ENCODE peak calls at places on chromosomes 13 and 19, in five cellular contexts. C, Y, P, H and D are unnamed samples. For H3K4me1, the result is how much of the 10 kb centered on the place peaks cover.

GRCh38 chr19:14113762-14114414 is 3.7 kb downstream of the PRKACA start:
- DNase-seq in C (no peak), Y (no peak), P (no peak), H (no peak), D (peak)

GRCh38 chr13:80824231-80824630 is 483.3 kb upstream of the SPRY2 start:
- DNase-seq in C (no peak), Y (no peak), P (peak), H (no peak), D (no peak)

GRCh38 chr13:46926856-46927625 is 30.2 kb upstream of the HTR2A start:
- DNase-seq in C (no peak), Y (no peak), P (no peak), H (no peak), D (no peak)

GRCh38 chr19:55676384-55676783 is 1.4 kb downstream of the EPN1 start:
- DNase-seq in C (no peak), Y (no peak), P (no peak), H (no peak), D (no peak)

GRCh38 chr19:35642312-35642711 is 767 bp downstream of the ETV2 start:
- DNase-seq in C (no peak), Y (no peak), P (no peak), H (no peak), D (no peak)

GRCh38 chr13:96294930-96295657 is 205.2 kb downstream of the HS6ST3 start:
- DNase-seq in C (peak), Y (no peak), P (no peak), H (no peak), D (no peak)

GRCh38 chr13:23695711-23696512 is 125.7 kb downstream of the TNFRSF19 start:
- DNase-seq in C (no peak), Y (no peak), P (no peak), H (no peak), D (peak)

GRCh38 chr19:38653028-38653571 is 5.7 kb downstream of the ACTN4 start:
- DNase-seq in C (no peak), Y (no peak), P (no peak), H (no peak), D (peak)

DNA sequence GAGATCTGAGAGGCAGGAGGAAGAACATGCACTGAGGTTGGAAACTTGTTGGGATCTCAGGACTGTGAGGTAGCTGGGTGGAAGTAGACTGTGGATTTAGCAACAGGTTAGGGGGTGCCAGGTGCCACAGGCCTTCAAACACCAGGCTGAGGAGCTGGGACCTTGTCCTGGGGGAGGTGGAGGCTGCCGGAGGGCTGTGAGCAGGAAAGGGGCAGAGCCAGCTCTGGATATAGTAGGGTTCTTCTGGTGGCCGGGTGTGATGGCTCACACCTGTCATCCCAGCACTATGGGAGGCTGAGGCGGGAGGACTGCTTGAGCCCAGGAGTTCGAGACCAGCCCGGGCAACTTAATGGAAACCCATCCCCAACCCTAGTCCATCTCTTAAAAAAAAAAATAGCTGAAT is 3.1 kb downstream of the FUZ start:
- DNase-seq in C (no peak), Y (no peak), P (no peak), H (no peak), D (no peak)
- H3K4me3 ChIP-seq in C (peak), Y (peak), P (no peak), H (no peak), D (no peak)

GRCh38 chr19:45451850-45452387 is 15.9 kb upstream of the FOSB start:
- DNase-seq in C (no peak), Y (no peak), P (no peak), H (no peak), D (no peak)
- H3K4me1 ChIP-seq in C (under half), Y (under half), P (under half), H (under half), D (under half)

GRCh38 chr13:106610511-106610910 is 42.6 kb upstream of the ARGLU1 start:
- DNase-seq in C (no peak), Y (no peak), P (no peak), H (no peak), D (no peak)
- H3K4me3 ChIP-seq in C (no peak), Y (no peak), P (no peak), H (no peak), D (no peak)

GRCh38 chr19:18491995-18492953 is 29.6 kb downstream of the ELL start:
- DNase-seq in C (no peak), Y (no peak), P (no peak), H (no peak), D (no peak)
- H3K4me1 ChIP-seq in C (under half), Y (under half), P (under half), H (under half), D (under half)

DNA sequence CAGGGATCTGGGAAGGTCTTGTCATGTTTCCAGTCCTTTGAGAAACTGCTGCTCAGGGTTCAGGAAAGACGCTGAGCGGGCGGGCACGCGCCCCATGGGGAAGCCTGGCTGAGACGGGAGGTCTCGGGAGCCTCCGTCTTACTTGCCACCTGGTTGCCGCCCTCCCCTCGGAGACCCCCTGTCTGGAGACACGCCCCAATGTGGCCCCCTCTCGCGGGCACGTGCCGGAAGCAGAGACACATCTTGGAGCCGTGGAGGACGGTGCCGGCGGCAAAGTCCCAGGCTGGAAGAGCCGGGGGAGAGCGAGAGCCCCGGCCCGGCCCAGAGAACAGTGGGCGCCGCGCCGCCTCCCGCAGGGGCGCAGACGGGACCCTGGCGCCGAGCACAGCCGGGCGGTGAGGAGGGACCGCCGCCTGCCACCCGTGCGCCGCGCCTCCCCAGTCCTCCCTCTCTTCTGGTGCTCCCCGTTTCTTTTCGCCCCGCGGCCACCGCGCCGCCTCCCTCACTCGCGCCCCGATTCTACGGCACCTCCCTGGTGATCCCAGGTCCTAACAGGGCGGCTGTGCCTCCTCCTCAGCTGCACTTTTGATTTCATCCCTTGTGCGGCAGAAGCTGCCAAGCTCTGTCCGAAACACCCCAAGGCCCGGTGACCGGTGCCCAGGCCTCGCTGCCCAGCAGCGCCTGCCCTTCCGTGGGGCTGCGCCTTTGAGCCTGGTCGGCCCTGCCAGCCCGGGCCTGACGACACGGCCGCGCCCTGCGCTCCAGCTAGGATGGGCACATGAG is 15.5 kb downstream of the GJB2 start:
- DNase-seq in C (no peak), Y (no peak), P (no peak), H (no peak), D (no peak)
- H3K4me3 ChIP-seq in C (no peak), Y (no peak), P (no peak), H (no peak), D (no peak)

DNA sequence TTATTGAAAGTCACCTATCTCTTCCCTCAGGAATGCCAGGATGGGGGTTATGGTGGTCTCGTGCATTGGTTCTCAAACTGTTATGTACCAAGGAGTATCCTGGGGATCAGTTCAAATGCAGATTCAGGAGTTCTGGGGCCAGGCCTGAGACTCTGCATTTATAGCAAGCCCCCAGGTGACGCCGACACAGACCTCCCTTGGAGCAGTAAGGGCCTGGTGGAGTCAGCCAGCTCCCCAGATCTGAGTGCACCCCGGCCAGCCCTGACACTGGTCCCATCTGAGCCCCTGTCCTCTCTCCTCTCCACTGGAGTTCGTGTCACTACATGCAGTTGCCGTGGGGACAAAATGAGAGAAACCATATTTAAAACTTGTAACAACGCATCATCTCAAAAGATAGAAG is 112.9 kb downstream of the COL4A2 start:
- DNase-seq in C (no peak), Y (no peak), P (no peak), H (no peak), D (no peak)
- H3K4me1 ChIP-seq in C (under half), Y (under half), P (under half), H (under half), D (under half)

GRCh38 chr19:45681391-45682015 is 10.2 kb downstream of the SNRPD2 start:
- DNase-seq in C (peak), Y (peak), P (peak), H (peak), D (peak)

GRCh38 chr19:45677351-45678230 is 9.6 kb downstream of the GIPR start:
- DNase-seq in C (peak), Y (peak), P (peak), H (peak), D (peak)

GRCh38 chr19:45676851-45677263 is 8.8 kb downstream of the GIPR start:
- DNase-seq in C (no peak), Y (no peak), P (no peak), H (no peak), D (peak)

GRCh38 chr19:45682908-45683307 is 8.8 kb downstream of the SNRPD2 start:
- DNase-seq in C (no peak), Y (no peak), P (no peak), H (no peak), D (no peak)

DNA sequence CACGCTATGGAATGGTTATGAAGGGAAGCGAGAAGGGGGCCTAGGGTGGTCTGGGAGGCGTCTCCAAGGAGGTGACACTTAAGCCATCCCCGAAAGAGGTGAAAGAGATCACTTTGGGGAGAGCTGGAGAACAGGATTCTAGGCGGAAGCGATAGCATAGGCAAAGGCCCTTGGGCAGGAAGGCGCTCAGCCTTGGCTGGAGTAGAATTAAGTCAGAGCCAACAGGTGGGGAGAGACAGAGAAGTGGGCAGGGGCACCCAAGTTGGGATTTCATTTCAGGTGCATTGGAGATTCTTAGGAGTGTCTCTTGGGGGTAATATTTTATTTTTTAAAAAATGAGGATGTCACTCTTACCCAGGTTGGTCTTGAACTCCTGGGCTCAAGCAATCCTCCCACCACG is 9.6 kb downstream of the SNRPD2 start:
- DNase-seq in C (no peak), Y (no peak), P (no peak), H (no peak), D (no peak)
- H3K4me3 ChIP-seq in C (peak), Y (no peak), P (no peak), H (no peak), D (no peak)

GRCh38 chr19:40716031-40716654 is 543 bp downstream of the COQ8B start:
- DNase-seq in C (no peak), Y (no peak), P (peak), H (no peak), D (no peak)

GRCh38 chr19:40718774-40719391 is 2.0 kb downstream of the ITPKC start:
- DNase-seq in C (no peak), Y (peak), P (peak), H (no peak), D (peak)

GRCh38 chr19:40717880-40718773 is 1.2 kb downstream of the ITPKC start:
- DNase-seq in C (no peak), Y (peak), P (peak), H (no peak), D (peak)

GRCh38 chr19:40716655-40717324 is at the start of the genes COQ8B and ITPKC:
- DNase-seq in C (peak), Y (peak), P (peak), H (peak), D (peak)

DNA sequence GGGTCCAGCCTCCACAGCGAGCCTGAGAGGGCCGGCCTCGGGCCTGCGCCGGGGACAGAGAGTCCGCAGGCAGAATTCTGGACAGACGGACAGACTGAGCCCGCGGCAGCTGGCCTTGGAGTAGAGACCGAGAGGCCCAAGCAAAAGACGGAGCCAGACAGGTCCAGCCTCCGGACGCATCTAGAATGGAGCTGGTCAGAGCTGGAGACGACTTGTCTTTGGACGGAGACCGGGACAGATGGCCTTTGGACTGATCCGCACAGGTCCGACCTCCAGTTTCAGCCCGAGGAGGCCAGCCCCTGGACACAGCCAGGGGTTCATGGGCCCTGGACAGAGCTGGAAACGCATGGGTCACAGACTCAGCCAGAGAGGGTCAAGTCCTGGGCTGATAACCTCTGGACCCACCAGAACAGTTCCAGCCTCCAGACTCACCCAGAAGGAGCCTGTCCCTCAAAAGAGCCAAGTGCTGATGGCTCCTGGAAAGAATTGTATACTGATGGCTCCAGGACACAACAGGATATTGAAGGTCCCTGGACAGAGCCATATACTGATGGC is 490 bp downstream of the ITPKC start:
- DNase-seq in C (no peak), Y (no peak), P (peak), H (no peak), D (peak)
- H3K4me1 ChIP-seq in C (under half), Y (under half), P (under half), H (under half), D (under half)

GRCh38 chr19:4052993-4053422 is 13.7 kb downstream of the ZBTB7A start:
- DNase-seq in C (no peak), Y (no peak), P (no peak), H (no peak), D (peak)

GRCh38 chr19:4053423-4054324 is 13.0 kb downstream of the ZBTB7A start:
- DNase-seq in C (no peak), Y (no peak), P (no peak), H (no peak), D (peak)

GRCh38 chr19:4051175-4052101 is 15.3 kb downstream of the ZBTB7A start:
- DNase-seq in C (no peak), Y (no peak), P (no peak), H (no peak), D (peak)

GRCh38 chr19:4054471-4055208 is 12.1 kb downstream of the ZBTB7A start:
- DNase-seq in C (no peak), Y (no peak), P (no peak), H (no peak), D (peak)

GRCh38 chr19:4052114-4052992 is 14.3 kb downstream of the ZBTB7A start:
- DNase-seq in C (no peak), Y (peak), P (no peak), H (no peak), D (peak)
- H3K4me3 ChIP-seq in C (no peak), Y (no peak), P (peak), H (no peak), D (no peak)